ENCODE peak calls at places on chromosomes 6 and 20, in six cellular contexts. T is A673, P is body of pancreas, I is IMR-90, A is AG04450, L is psoas muscle. S is an unnamed sample.

GRCh38 chr20:23298155-23298554 is 52.4 kb upstream of the NXT1 start:
- DNase-seq in T (peak), P (no peak), I (no peak), A (no peak), L (no peak), S (no peak)

GRCh38 chr20:6739406-6739805 is 28.1 kb upstream of the BMP2 start:
- DNase-seq in T (no peak), P (no peak), I (no peak), A (no peak), L (no peak), S (no peak)

GRCh38 chr6:87789198-87789899 is 87.3 kb upstream of the AKIRIN2 start:
- DNase-seq in T (peak), P (no peak), I (peak), A (no peak), L (no peak), S (no peak)

GRCh38 chr6:24107294-24107693 is 18.7 kb upstream of the NRSN1 start:
- DNase-seq in T (no peak), P (no peak), I (no peak), A (no peak), L (no peak), S (no peak)

GRCh38 chr6:80335061-80335660 is 228.7 kb downstream of the BCKDHB start:
- DNase-seq in T (peak), P (no peak), I (peak), A (no peak), L (no peak), S (no peak)

GRCh38 chr20:63142933-63143332 is 73.0 kb downstream of the YTHDF1 start:
- DNase-seq in T (no peak), P (no peak), I (no peak), A (no peak), L (peak), S (no peak)

GRCh38 chr20:13348301-13349239 is 127.5 kb downstream of the ISM1 start:
- DNase-seq in T (no peak), P (no peak), I (peak), A (no peak), L (no peak), S (no peak)

GRCh38 chr6:41443616-41444525 is 102.3 kb upstream of the FOXP4 start:
- DNase-seq in T (peak), P (no peak), I (no peak), A (no peak), L (peak), S (no peak)

GRCh38 chr6:170143401-170144150 is 147.3 kb downstream of the DLL1 start:
- DNase-seq in T (no peak), P (no peak), I (no peak), A (no peak), L (no peak), S (peak)

GRCh38 chr20:41078329-41078728 is 49.7 kb downstream of the TOP1 start:
- DNase-seq in T (peak), P (no peak), I (peak), A (no peak), L (no peak), S (no peak)

GRCh38 chr6:161151660-161152526 is 122.0 kb downstream of the AGPAT4 start:
- DNase-seq in T (no peak), P (no peak), I (no peak), A (no peak), L (no peak), S (no peak)

GRCh38 chr20:60463798-60464197 is 505.6 kb downstream of the CDH26 start:
- DNase-seq in T (no peak), P (no peak), I (no peak), A (no peak), L (no peak), S (no peak)

GRCh38 chr6:166341464-166341863 is 881 bp downstream of the SFT2D1 start:
- DNase-seq in T (no peak), P (no peak), I (no peak), A (no peak), L (no peak), S (no peak)

GRCh38 chr6:112482373-112482772 is 135.2 kb downstream of the RFPL4B start:
- DNase-seq in T (no peak), P (no peak), I (no peak), A (no peak), L (no peak), S (no peak)

GRCh38 chr6:150702675-150703074 is 103.0 kb downstream of the PLEKHG1 start:
- DNase-seq in T (no peak), P (no peak), I (no peak), A (no peak), L (no peak), S (no peak)

GRCh38 chr6:13554929-13555333 is 19.5 kb upstream of the SIRT5 start:
- DNase-seq in T (no peak), P (no peak), I (peak), A (no peak), L (peak), S (no peak)

GRCh38 chr6:11011787-11012234 is 32.3 kb downstream of the ELOVL2 start:
- DNase-seq in T (no peak), P (peak), I (no peak), A (no peak), L (no peak), S (no peak)

GRCh38 chr6:55545791-55546190 is 33.2 kb downstream of the HMGCLL1 start:
- DNase-seq in T (no peak), P (no peak), I (no peak), A (no peak), L (no peak), S (no peak)

GRCh38 chr6:118387921-118388701 is 160.0 kb upstream of the PLN start:
- DNase-seq in T (peak), P (no peak), I (peak), A (peak), L (no peak), S (no peak)

GRCh38 chr20:25227317-25227831 is 20.5 kb upstream of the PYGB start:
- DNase-seq in T (peak), P (no peak), I (peak), A (no peak), L (no peak), S (peak)

GRCh38 chr6:128097019-128097418 is 196.2 kb upstream of the THEMIS start:
- DNase-seq in T (no peak), P (no peak), I (no peak), A (no peak), L (no peak), S (no peak)

GRCh38 chr6:80610821-80611220 is 504.4 kb downstream of the BCKDHB start:
- DNase-seq in T (no peak), P (no peak), I (peak), A (no peak), L (no peak), S (no peak)

GRCh38 chr6:28947831-28948270 is 24.1 kb upstream of the TRIM27 start:
- DNase-seq in T (no peak), P (no peak), I (peak), A (no peak), L (no peak), S (no peak)

GRCh38 chr20:2865101-2865500 is 8.2 kb upstream of the PTPRA start:
- DNase-seq in T (no peak), P (no peak), I (no peak), A (no peak), L (no peak), S (no peak)
- H3K27ac ChIP-seq in T (no peak), P (no peak), I (no peak), A (no peak), L (no peak), S (no peak)

GRCh38 chr6:96975848-96976247 is 51.3 kb downstream of the KLHL32 start:
- DNase-seq in T (no peak), P (no peak), I (no peak), A (no peak), L (no peak), S (no peak)

GRCh38 chr6:96980142-96980541 is 55.6 kb downstream of the KLHL32 start:
- DNase-seq in T (no peak), P (no peak), I (no peak), A (no peak), L (no peak), S (no peak)
- TF ChIP-seq CTCF in T (no peak), P (no peak), I (no peak), A (no peak), L (no peak), S (no peak)

GRCh38 chr20:49283176-49283702 is 5.4 kb upstream of the ZNFX1 start:
- DNase-seq in T (peak), P (no peak), I (no peak), A (no peak), L (no peak), S (no peak)

GRCh38 chr20:49283703-49284625 is 6.1 kb upstream of the ZNFX1 start:
- DNase-seq in T (peak), P (no peak), I (no peak), A (no peak), L (no peak), S (no peak)

GRCh38 chr20:49285813-49286494 is 8.1 kb upstream of the ZNFX1 start:
- DNase-seq in T (no peak), P (no peak), I (no peak), A (no peak), L (no peak), S (no peak)

GRCh38 chr20:49285233-49285668 is 7.4 kb upstream of the ZNFX1 start:
- DNase-seq in T (no peak), P (no peak), I (no peak), A (no peak), L (no peak), S (no peak)

GRCh38 chr20:49284818-49285217 is 7.0 kb upstream of the ZNFX1 start:
- DNase-seq in T (no peak), P (no peak), I (no peak), A (no peak), L (no peak), S (no peak)
- H3K4me3 ChIP-seq in T (peak), P (no peak), I (no peak), A (no peak), L (no peak), S (no peak)

GRCh38 chr20:1835531-1835930 is 59.7 kb upstream of the SIRPA start:
- DNase-seq in T (no peak), P (no peak), I (no peak), A (no peak), L (no peak), S (peak)

GRCh38 chr20:1833728-1834726 is 61.2 kb upstream of the SIRPA start:
- DNase-seq in T (no peak), P (no peak), I (no peak), A (no peak), L (no peak), S (no peak)

GRCh38 chr20:1832634-1833033 is 62.6 kb upstream of the SIRPA start:
- DNase-seq in T (no peak), P (no peak), I (no peak), A (no peak), L (no peak), S (no peak)

GRCh38 chr20:1833216-1833615 is 62.0 kb upstream of the SIRPA start:
- DNase-seq in T (no peak), P (no peak), I (no peak), A (no peak), L (no peak), S (no peak)

DNA sequence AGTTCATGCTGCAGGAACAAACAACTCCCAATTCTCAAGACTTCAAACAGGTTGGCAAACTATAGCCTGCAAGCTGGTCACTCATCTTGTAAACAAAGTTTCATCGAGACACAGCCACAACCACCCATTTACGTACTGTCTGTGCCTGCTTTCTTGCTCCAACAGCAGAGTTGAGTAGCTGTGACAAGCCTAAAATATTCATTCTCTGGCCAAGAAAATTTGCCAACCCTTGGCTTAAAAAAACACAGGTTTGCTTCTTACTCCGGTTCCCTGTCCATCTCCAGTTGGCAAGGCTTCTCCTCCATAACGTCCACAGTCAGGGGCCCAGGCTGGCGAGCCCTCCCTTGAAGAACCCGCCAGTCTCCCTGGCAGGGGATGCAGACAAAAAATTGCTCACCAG is 60.1 kb upstream of the SIRPA start:
- DNase-seq in T (no peak), P (no peak), I (no peak), A (no peak), L (no peak), S (no peak)
- H3K27ac ChIP-seq in T (no peak), P (no peak), I (no peak), A (no peak), L (no peak), S (peak)

GRCh38 chr6:90575267-90575666 is 11.6 kb downstream of the MAP3K7 start:
- DNase-seq in T (no peak), P (no peak), I (no peak), A (no peak), L (no peak), S (no peak)

GRCh38 chr6:90573624-90574023 is 13.2 kb downstream of the MAP3K7 start:
- DNase-seq in T (no peak), P (no peak), I (no peak), A (no peak), L (no peak), S (no peak)

GRCh38 chr6:90569223-90569622 is 17.6 kb downstream of the MAP3K7 start:
- DNase-seq in T (no peak), P (no peak), I (no peak), A (no peak), L (no peak), S (no peak)

GRCh38 chr6:90578894-90579549 is 7.8 kb downstream of the MAP3K7 start:
- DNase-seq in T (no peak), P (no peak), I (no peak), A (no peak), L (no peak), S (no peak)

DNA sequence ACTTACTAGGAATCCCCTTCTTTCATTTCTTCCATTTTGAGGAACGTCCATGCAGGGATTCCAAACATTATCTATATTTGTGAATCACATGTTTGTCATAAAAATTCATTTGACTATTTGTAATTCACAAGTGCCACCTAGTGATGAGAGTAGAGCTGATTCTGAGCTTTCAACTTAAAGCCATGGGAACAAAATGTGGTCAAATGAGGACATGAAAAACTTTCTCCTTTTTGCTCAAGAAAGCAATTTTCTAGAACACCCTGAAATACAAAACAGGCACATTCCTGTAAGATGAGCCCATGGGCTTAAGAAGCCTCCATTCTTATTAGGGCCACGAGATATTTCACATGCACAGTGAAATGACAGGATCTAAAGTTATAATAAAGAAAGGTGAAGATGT is 12.3 kb downstream of the MAP3K7 start:
- DNase-seq in T (peak), P (no peak), I (peak), A (no peak), L (no peak), S (no peak)
- TF ChIP-seq CTCF in T (peak), P (no peak), I (peak), A (no peak), L (no peak), S (peak)

DNA sequence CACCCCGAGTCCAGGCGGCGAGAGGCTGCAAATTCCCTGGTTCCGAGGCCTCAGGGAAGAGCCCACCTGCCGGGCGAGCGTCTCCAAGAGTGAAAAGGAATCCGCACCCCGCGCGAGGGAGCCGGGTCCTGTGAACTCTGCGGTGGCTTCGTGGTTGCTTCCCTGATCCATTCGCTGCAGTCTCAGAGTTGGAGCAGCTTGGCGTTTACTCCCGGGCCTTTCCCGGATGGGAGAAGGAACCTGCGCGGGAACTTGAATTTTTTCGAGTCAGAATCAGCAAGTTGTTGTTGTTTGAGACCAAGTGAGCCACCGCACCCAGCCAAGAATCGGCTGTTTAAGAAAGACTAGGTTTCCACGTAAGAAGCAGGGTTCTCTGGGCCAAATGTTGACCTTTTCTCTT is 12.8 kb downstream of the PRSS16 start:
- DNase-seq in T (no peak), P (no peak), I (no peak), A (no peak), L (no peak), S (no peak)
- H3K4me3 ChIP-seq in T (no peak), P (no peak), I (no peak), A (peak), L (no peak), S (no peak)

GRCh38 chr6:16747232-16748027 is 13.8 kb downstream of the ATXN1 start:
- DNase-seq in T (peak), P (no peak), I (peak), A (no peak), L (no peak), S (no peak)
- H3K27ac ChIP-seq in T (peak), P (peak), I (no peak), A (peak), L (peak), S (peak)

S was measured in dorsolateral prefrontal cortex.